ENCODE peak calls at places on chromosomes 4 and X, in seven cellular contexts. W is K562, A is HepG2, M is H1, X is GM12892, O is SK-N-SH, S is GM12878. B is an unnamed sample.

GRCh38 chrX:42384956-42385355 is 393.0 kb downstream of the PPP1R2C start:
- DNase-seq in W (no peak), A (no peak), M (no peak), X (no peak), O (no peak), S (no peak), B (no peak)

GRCh38 chr4:68466751-68467150 is 19.5 kb downstream of the TMPRSS11E start:
- DNase-seq in W (no peak), A (no peak), M (no peak), X (no peak), O (no peak), S (no peak), B (no peak)

GRCh38 chr4:33780952-33781655 is 2463.2 kb downstream of the ARAP2 start:
- DNase-seq in W (no peak), A (no peak), M (no peak), X (no peak), O (no peak), S (no peak), B (no peak)

GRCh38 chr4:76799139-76799538 is 98.8 kb downstream of the SOWAHB start:
- DNase-seq in W (no peak), A (no peak), M (no peak), X (no peak), O (no peak), S (no peak), B (no peak)

GRCh38 chrX:44042731-44043130 is 69.5 kb upstream of the NDP start:
- DNase-seq in W (no peak), A (no peak), M (no peak), X (no peak), O (no peak), S (no peak), B (no peak)

GRCh38 chr4:107304699-107305286 is 268.7 kb upstream of the DKK2 start:
- DNase-seq in W (no peak), A (no peak), M (no peak), X (no peak), O (peak), S (no peak), B (no peak)

GRCh38 chr4:87574996-87575395 is 33.3 kb upstream of the DSPP start:
- DNase-seq in W (no peak), A (no peak), M (no peak), X (no peak), O (no peak), S (no peak), B (no peak)

GRCh38 chrX:3939967-3940610 is 226.6 kb upstream of the PRKX start:
- DNase-seq in W (peak), A (no peak), M (no peak), X (no peak), O (peak), S (no peak), B (no peak)

GRCh38 chr4:174933083-174933482 is 14.9 kb downstream of the ADAM29 start:
- DNase-seq in W (no peak), A (no peak), M (no peak), X (no peak), O (no peak), S (no peak), B (no peak)

GRCh38 chr4:8202526-8203375 is 3.7 kb downstream of the SH3TC1 start:
- DNase-seq in W (no peak), A (peak), M (no peak), X (no peak), O (no peak), S (no peak), B (no peak)

GRCh38 chr4:90393215-90393614 is 266.0 kb downstream of the CCSER1 start:
- DNase-seq in W (no peak), A (no peak), M (no peak), X (no peak), O (no peak), S (no peak), B (no peak)

GRCh38 chr4:122012735-122013134 is 60.9 kb upstream of the TRPC3 start:
- DNase-seq in W (no peak), A (no peak), M (no peak), X (no peak), O (no peak), S (no peak), B (no peak)

GRCh38 chrX:3094261-3094660 is 53.0 kb downstream of the ARSF start:
- DNase-seq in W (no peak), A (no peak), M (no peak), X (no peak), O (no peak), S (no peak), B (no peak)

GRCh38 chr4:10184051-10184450 is 67.5 kb upstream of the WDR1 start:
- DNase-seq in W (no peak), A (no peak), M (no peak), X (no peak), O (no peak), S (no peak), B (no peak)

GRCh38 chr4:165874799-165875371 is 1.8 kb downstream of the TLL1 start:
- DNase-seq in W (no peak), A (no peak), M (peak), X (no peak), O (peak), S (no peak), B (no peak)

GRCh38 chrX:8306296-8306975 is 135.4 kb upstream of the VCX2 start:
- DNase-seq in W (no peak), A (no peak), M (no peak), X (no peak), O (no peak), S (no peak), B (no peak)

GRCh38 chrX:77628294-77629025 is 157.6 kb downstream of the ATRX start:
- DNase-seq in W (no peak), A (no peak), M (no peak), X (no peak), O (no peak), S (no peak), B (no peak)

GRCh38 chr4:168755643-168756482 is 254.2 kb downstream of the CBR4 start:
- DNase-seq in W (no peak), A (no peak), M (no peak), X (no peak), O (no peak), S (no peak), B (no peak)

GRCh38 chr4:158613046-158613445 is 58.6 kb downstream of the C4orf46 start:
- DNase-seq in W (no peak), A (no peak), M (no peak), X (no peak), O (no peak), S (no peak), B (no peak)

GRCh38 chr4:42151568-42152506 is 618 bp downstream of the BEND4 start:
- DNase-seq in W (no peak), A (no peak), M (peak), X (peak), O (peak), S (no peak), B (peak)

GRCh38 chrX:147917700-147918694 is 6.3 kb downstream of the FMR1 start:
- DNase-seq in W (no peak), A (no peak), M (no peak), X (no peak), O (no peak), S (peak), B (peak)

GRCh38 chrX:150771116-150771515 is 77.9 kb downstream of the MTMR1 start:
- DNase-seq in W (no peak), A (no peak), M (no peak), X (no peak), O (no peak), S (no peak), B (no peak)

GRCh38 chr4:3252831-3253641 is 4.1 kb downstream of the MSANTD1 start:
- DNase-seq in W (no peak), A (no peak), M (no peak), X (no peak), O (no peak), S (no peak), B (no peak)

GRCh38 chrX:3550160-3550765 is 163.2 kb downstream of the PRKX start:
- DNase-seq in W (peak), A (no peak), M (peak), X (no peak), O (no peak), S (no peak), B (no peak)

GRCh38 chrX:10922158-10922557 is 189.0 kb upstream of the HCCS start:
- DNase-seq in W (no peak), A (peak), M (no peak), X (no peak), O (no peak), S (no peak), B (no peak)

GRCh38 chr4:87805971-87806370 is 6.6 kb downstream of the IBSP start:
- DNase-seq in W (no peak), A (no peak), M (no peak), X (no peak), O (no peak), S (no peak), B (no peak)

DNA sequence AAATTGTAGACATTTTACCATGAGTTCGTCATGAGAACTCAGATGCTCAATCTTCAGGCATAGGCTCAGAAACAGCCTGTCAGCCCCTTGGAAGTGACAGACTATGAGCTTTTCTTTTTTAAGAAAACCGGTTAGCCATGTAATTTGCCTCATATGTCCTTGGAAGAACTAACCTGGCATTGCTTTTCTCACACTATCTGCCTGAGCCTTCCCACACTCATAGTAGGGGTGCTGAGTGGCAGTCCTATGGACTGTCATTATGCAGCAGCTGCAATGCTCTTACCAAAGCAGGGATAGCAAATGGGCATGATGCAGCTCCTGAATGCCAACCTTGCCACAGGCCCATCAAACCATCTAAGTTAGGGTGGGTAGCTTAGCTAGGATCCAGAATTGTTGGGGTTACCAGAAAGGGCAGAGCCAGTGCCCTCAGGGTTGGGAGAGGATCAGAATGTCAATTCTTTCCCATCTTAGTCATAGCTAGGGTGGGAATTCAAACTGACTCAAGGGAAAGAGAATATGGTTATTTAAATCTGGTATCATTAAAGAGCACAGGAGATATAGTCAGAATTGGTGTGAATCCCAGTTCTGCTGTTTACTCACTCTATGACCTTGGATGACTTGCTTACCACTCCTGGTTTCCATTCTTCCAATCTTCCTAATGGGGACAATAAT is 230.6 kb upstream of the CPEB2 start:
- DNase-seq in W (no peak), A (no peak), M (no peak), X (no peak), O (no peak), S (no peak), B (no peak)
- TF ChIP-seq TAF1 in W (no peak), A (no peak), M (no peak), X (no peak), O (no peak), S (no peak), B (no peak)

DNA sequence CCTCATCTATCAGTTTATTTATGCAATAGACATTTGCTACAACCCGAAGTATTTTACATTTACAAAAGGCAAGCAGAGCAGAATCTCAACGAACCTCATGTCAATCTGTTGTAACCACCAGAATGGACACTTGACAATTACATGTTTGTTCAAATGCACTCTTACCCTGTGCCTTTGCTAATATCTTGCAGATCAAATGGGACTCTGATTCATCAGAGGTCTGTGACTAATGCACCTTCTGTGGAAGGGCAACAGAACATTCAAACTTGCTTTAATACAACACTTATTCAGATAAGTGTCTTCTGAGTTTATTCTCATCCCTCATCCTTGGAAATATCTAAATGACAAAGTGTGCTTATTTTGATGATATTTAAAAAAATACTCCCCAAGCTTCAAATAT is 644.7 kb upstream of the PCDH10 start:
- DNase-seq in W (no peak), A (no peak), M (no peak), X (no peak), O (no peak), S (no peak), B (no peak)
- TF ChIP-seq TAF1 in W (no peak), A (no peak), M (no peak), X (no peak), O (no peak), S (no peak), B (no peak)

GRCh38 chr4:102843273-102843672 is 15.9 kb upstream of the UBE2D3 start:
- DNase-seq in W (no peak), A (no peak), M (no peak), X (no peak), O (no peak), S (no peak), B (no peak)

GRCh38 chr4:102849579-102850104 is 19.1 kb upstream of the CISD2 start:
- DNase-seq in W (peak), A (no peak), M (no peak), X (no peak), O (no peak), S (no peak), B (no peak)

GRCh38 chr4:102847687-102848086 is 20.3 kb upstream of the UBE2D3 start:
- DNase-seq in W (no peak), A (no peak), M (no peak), X (no peak), O (no peak), S (no peak), B (no peak)

GRCh38 chr4:102842367-102842766 is 15.0 kb upstream of the UBE2D3 start:
- DNase-seq in W (no peak), A (no peak), M (no peak), X (no peak), O (no peak), S (no peak), B (no peak)

GRCh38 chr4:102843938-102844337 is 16.6 kb upstream of the UBE2D3 start:
- DNase-seq in W (no peak), A (no peak), M (no peak), X (no peak), O (peak), S (no peak), B (no peak)
- TF ChIP-seq TAF1 in W (no peak), A (no peak), M (no peak), X (no peak), O (no peak), S (no peak), B (no peak)

DNA sequence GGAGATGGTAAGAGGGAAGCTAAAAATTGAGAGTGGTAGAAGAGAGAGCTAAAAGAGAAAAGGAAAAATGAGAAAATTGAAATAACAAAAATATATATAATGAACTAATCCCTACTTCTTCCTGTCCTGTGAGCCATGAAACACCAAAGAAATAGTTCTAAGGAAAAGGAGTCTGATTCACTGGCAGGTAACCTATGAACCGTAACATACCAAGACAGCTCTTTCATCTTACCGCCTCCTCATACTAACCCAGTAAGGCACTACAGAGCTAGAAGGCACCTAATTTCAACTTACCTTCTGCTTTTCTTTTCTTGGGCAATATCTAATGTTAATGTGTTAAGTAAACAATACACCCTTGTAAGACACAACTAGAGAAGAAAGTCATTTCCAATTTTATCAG is 297.7 kb upstream of the DIAPH2 start:
- DNase-seq in W (no peak), A (no peak), M (no peak), X (no peak), O (no peak), S (no peak), B (no peak)
- TF ChIP-seq TAF1 in W (no peak), A (no peak), M (no peak), X (no peak), O (no peak), S (no peak), B (no peak)

GRCh38 chr4:184066584-184067300 is 150.9 kb downstream of the ENPP6 start:
- DNase-seq in W (no peak), A (no peak), M (no peak), X (no peak), O (peak), S (no peak), B (no peak)
- TF ChIP-seq TAF1 in W (no peak), A (no peak), M (no peak), X (no peak), O (no peak), S (no peak), B (no peak)

GRCh38 chr4:83197555-83198235 is 83.2 kb upstream of the PLAC8 start:
- DNase-seq in W (no peak), A (peak), M (no peak), X (no peak), O (no peak), S (no peak), B (no peak)
- TF ChIP-seq TAF1 in W (no peak), A (no peak), M (no peak), X (no peak), O (no peak), S (no peak), B (no peak)

GRCh38 chr4:53562409-53562808 is 28.9 kb downstream of the LNX1 start:
- DNase-seq in W (no peak), A (no peak), M (no peak), X (no peak), O (no peak), S (no peak), B (no peak)

GRCh38 chr4:53555111-53555510 is 36.2 kb downstream of the LNX1 start:
- DNase-seq in W (no peak), A (no peak), M (no peak), X (no peak), O (no peak), S (no peak), B (no peak)

GRCh38 chr4:53557601-53558000 is 33.7 kb downstream of the LNX1 start:
- DNase-seq in W (no peak), A (no peak), M (no peak), X (no peak), O (no peak), S (no peak), B (no peak)

GRCh38 chr4:53558981-53559620 is 32.2 kb downstream of the LNX1 start:
- DNase-seq in W (no peak), A (no peak), M (no peak), X (no peak), O (no peak), S (no peak), B (no peak)

DNA sequence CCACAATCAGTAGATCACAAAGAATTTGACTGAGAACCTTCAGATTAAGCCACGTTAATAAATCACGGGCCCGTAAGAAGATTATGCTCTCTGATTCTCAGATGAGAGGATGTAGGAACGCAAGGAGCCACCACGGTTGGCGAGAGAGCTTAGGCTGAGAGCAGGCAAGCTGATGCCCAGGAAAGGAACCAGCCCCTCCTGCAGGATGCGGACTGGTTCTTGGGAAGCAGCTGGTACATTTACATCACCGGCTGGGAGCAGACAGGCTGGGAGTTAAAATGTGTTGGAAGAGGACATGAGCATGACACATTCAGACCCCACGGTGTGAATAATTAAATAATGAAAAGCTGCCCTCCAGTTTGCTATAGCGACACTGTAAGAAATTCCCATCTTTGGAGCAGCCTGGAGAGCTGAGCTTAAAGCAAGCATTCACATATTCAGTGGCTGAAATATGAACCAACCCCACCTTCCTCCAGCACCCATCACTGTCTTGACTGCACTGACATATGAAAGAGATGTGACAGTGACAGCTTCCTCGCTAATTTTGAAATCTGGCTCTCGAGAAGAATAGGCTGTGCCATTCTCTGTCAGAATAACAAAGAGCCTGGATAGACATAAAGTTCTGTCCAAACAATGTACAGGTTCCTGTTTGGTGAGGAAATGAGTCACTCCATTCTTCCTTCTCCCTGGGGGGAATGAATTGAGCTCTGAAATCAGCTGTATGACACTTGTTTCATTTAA is 33.1 kb downstream of the LNX1 start:
- DNase-seq in W (no peak), A (no peak), M (no peak), X (no peak), O (no peak), S (no peak), B (no peak)
- TF ChIP-seq TAF1 in W (no peak), A (no peak), M (no peak), X (no peak), O (no peak), S (no peak), B (no peak)